ENCODE peak calls at places on chromosomes 16 and 17, in five cellular contexts. Z is thyroid gland; K is naive thymus-derived CD4-positive, alpha-beta T cell; U is cardiac muscle cell; Y is heart left ventricle. J is an unnamed sample. For H3K4me1, the result is how much of the 10 kb centered on the place peaks cover.

GRCh38 chr17:57832711-57833596 is 16.9 kb downstream of the MRPS23 start:
- DNase-seq in Z (peak), K (peak), U (peak), Y (peak), J (peak)

GRCh38 chr16:57345021-57345420 is 13.6 kb upstream of the CCL22 start:
- DNase-seq in Z (no peak), K (no peak), U (no peak), Y (no peak), J (no peak)

GRCh38 chr17:67992541-67993152 is 3.6 kb downstream of the C17orf58 start:
- DNase-seq in Z (no peak), K (no peak), U (no peak), Y (no peak), J (no peak)

GRCh38 chr16:1416521-1416941 is 2.0 kb upstream of the UNKL start:
- DNase-seq in Z (no peak), K (no peak), U (no peak), Y (no peak), J (no peak)

GRCh38 chr17:41792835-41793748 is 6.6 kb upstream of the JUP start:
- DNase-seq in Z (peak), K (no peak), U (peak), Y (peak), J (no peak)

GRCh38 chr17:48013876-48014602 is 23.6 kb downstream of the COPZ2 start:
- DNase-seq in Z (no peak), K (no peak), U (no peak), Y (no peak), J (no peak)

GRCh38 chr17:31398381-31399275 is 7.2 kb downstream of the RAB11FIP4 start:
- DNase-seq in Z (no peak), K (no peak), U (no peak), Y (no peak), J (no peak)

GRCh38 chr17:7837375-7838290 is 3.6 kb downstream of the KDM6B start:
- DNase-seq in Z (no peak), K (no peak), U (peak), Y (no peak), J (no peak)

GRCh38 chr16:87864331-87864989 is 4.8 kb downstream of the SLC7A5 start:
- DNase-seq in Z (no peak), K (no peak), U (no peak), Y (no peak), J (no peak)

GRCh38 chr17:40857535-40857934 is 9.5 kb downstream of the KRT12 start:
- DNase-seq in Z (no peak), K (no peak), U (no peak), Y (no peak), J (no peak)

GRCh38 chr16:26905336-26905735 is 161.4 kb upstream of the C16orf82 start:
- DNase-seq in Z (no peak), K (no peak), U (no peak), Y (no peak), J (no peak)

GRCh38 chr17:80879723-80880649 is 111.7 kb upstream of the CHMP6 start:
- DNase-seq in Z (no peak), K (no peak), U (no peak), Y (no peak), J (peak)

GRCh38 chr17:60640503-60640902 is 37.1 kb upstream of the BCAS3 start:
- DNase-seq in Z (no peak), K (no peak), U (no peak), Y (no peak), J (no peak)

GRCh38 chr17:71361691-71362450 is 758.9 kb upstream of the SOX9 start:
- DNase-seq in Z (no peak), K (no peak), U (no peak), Y (no peak), J (no peak)

DNA sequence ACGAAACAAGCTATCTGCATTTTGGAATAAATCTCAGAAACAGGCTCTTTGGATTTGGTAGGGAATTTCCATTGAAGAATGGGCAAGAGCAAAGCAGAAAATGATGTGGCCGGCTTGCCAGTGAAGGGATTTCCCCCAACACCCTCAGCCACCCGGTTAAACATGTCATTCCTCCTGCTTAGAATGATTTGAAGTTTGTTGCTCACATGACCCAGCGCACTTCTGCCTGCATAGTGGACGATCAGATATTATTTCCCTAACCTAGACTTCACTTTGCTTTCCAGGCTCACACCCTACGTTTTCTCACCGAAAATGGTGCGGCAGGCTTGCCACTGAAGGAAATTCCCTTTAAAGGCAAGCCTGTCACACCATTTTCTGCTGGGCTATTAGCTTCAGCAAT is 170.7 kb downstream of the CDH11 start:
- DNase-seq in Z (no peak), K (no peak), U (no peak), Y (no peak), J (no peak)
- H3K4me3 ChIP-seq in Z (no peak), K (no peak), U (no peak), Y (no peak), J (no peak)

DNA sequence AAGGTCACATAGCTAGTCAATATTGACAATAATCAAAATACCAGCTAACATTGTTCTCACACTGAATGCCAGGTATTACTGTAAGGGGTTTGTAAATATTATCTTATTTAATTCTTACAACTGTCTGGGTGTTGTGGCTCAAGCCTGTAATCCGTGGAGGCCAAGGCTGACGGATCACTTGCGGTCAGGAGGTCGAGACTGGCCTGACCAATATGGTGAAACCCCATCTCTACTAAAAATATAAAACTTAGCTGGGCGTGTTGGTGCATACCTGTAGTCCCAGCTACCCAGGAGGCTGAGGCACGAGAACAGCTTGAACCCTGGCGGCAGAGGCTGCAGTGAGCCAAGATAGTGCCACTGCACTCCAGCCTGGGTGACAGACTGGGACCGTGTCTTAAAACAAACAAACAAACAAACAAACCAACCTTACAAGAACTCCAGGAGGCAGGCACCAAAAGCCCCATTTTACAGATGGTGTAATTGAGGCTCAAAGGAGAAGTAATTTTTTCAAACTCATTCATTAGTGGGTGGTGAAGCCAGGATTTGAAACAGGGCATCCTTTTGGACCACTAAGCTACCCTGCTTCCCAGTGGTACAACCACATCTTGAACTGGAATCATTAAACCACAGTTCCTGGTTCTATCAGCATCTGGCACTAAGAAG is 104.3 kb downstream of the XYLT1 start:
- DNase-seq in Z (no peak), K (no peak), U (no peak), Y (no peak), J (no peak)
- H3K4me1 ChIP-seq in Z (half or more), K (half or more), U (under half), Y (half or more), J (under half)

DNA sequence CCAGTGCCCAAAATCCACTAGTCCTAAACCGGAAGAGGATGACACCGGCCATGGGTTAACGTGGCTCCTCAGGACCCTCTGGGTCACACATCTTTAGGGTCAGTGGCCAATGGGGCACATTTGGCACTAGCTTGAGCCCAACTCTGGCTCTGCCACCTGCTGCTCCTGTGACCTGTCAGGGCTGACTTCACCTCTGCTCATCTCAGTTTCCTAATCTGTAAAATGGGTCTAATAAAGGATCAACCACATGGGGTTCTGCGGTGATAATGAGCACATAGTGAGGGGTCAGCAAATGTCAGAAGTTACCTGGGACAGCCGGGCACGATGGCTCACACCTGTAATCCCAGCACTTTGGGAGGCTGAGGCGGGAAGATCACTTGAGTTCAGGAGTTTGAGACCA is 18.4 kb downstream of the QPRT start:
- DNase-seq in Z (no peak), K (no peak), U (no peak), Y (no peak), J (no peak)
- H3K27ac ChIP-seq in Z (no peak), K (no peak), U (no peak), Y (no peak), J (no peak)

DNA sequence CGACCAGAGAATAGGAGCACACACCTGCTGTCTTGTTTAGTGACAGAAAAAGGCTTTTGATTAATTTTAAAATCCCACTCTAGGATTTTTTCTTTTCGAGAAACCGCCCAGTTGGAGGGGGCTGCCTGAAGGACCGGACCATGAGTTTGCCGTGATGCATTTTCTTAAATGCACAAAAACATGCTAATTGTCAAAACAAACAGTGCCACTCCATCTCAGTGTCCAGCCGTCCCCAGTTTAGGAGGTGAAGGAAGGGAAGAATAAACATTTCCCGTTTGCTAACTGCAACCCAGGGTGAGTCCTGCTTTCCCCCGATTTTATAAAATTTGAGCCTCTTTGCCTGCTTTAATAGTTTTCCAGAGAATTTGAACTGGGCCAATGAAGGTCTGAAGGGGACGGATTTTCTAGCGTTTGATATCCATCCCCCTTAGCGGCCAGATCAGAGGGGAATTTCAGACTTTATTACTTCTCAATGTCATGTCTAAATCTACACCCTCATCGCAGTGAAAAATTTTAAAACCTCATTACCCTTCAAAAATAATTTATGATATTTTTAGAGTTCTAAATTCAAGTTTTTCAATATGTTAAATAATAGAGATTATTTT is 3.3 kb downstream of the FOXC2 start:
- DNase-seq in Z (no peak), K (no peak), U (no peak), Y (no peak), J (no peak)
- H3K4me3 ChIP-seq in Z (no peak), K (no peak), U (peak), Y (peak), J (peak)

GRCh38 chr17:79626156-79626890 is 15.5 kb upstream of the RBFOX3 start:
- DNase-seq in Z (no peak), K (no peak), U (no peak), Y (no peak), J (peak)

GRCh38 chr17:79628861-79629547 is 18.2 kb upstream of the RBFOX3 start:
- DNase-seq in Z (no peak), K (no peak), U (no peak), Y (peak), J (peak)

GRCh38 chr17:79627184-79627765 is 16.4 kb upstream of the RBFOX3 start:
- DNase-seq in Z (no peak), K (no peak), U (no peak), Y (peak), J (peak)

GRCh38 chr17:79629548-79630049 is 18.7 kb upstream of the RBFOX3 start:
- DNase-seq in Z (no peak), K (no peak), U (no peak), Y (no peak), J (peak)

DNA sequence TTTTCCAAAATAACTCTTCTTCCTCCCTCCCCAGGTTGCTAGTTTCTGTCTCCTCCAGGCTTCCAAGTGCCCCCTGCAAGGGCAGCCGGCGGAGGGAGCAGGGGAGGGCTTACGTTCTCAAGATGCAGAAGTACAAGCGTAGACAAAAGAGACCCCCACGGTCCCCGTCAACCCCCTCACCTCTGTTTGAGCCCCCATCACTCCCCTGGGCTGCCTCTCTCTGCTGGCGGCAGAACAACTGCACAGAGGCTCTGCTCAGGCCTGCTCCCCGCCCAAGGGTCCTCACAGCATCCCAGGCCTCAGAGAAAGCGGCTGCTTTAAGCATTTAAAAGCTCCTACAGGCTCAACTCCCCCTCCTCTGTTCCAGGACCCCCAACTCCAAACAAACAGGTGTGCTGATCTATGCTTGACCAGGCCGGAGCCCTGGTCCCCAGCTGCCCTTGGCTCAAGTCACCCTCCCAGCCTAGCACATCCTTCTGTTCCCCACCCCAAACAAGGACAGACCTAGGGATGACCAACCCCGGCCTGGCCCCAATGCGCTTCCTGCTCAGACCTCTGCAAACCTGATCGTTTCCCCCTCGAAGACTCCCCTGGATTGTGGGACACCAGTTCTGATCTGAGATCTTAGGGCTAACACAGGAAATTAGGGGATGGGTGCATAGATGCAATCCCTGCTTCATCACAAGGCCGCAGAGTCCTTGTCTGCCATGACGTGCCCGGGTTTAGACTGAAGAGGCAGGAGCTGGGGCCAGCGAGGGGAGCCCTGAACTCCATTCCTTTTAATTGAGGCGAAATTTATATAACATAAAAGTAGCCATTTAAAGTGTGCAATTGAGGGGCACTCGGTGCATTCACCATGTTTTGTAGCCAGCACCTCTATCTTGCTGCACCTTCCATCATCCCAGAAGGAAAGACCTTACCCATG is 17.2 kb upstream of the RBFOX3 start:
- DNase-seq in Z (no peak), K (no peak), U (no peak), Y (peak), J (peak)
- H3K4me1 ChIP-seq in Z (under half), K (under half), U (under half), Y (under half), J (under half)

GRCh38 chr17:45125509-45125908 is 6.8 kb downstream of the PLCD3 start:
- DNase-seq in Z (no peak), K (no peak), U (no peak), Y (no peak), J (no peak)
- H3K27ac ChIP-seq in Z (no peak), K (no peak), U (no peak), Y (no peak), J (no peak)

GRCh38 chr17:55346658-55347057 is 75.0 kb downstream of the MMD start:
- DNase-seq in Z (no peak), K (no peak), U (no peak), Y (no peak), J (no peak)

GRCh38 chr17:55351027-55351625 is 70.5 kb downstream of the MMD start:
- DNase-seq in Z (no peak), K (no peak), U (no peak), Y (no peak), J (no peak)

GRCh38 chr17:55347341-55347740 is 74.3 kb downstream of the MMD start:
- DNase-seq in Z (no peak), K (no peak), U (no peak), Y (no peak), J (no peak)

GRCh38 chr17:55345132-55345531 is 76.5 kb downstream of the MMD start:
- DNase-seq in Z (no peak), K (no peak), U (no peak), Y (no peak), J (no peak)

GRCh38 chr17:55348749-55349354 is 72.8 kb downstream of the MMD start:
- DNase-seq in Z (peak), K (peak), U (peak), Y (peak), J (no peak)
- H3K4me3 ChIP-seq in Z (no peak), K (no peak), U (no peak), Y (no peak), J (no peak)

DNA sequence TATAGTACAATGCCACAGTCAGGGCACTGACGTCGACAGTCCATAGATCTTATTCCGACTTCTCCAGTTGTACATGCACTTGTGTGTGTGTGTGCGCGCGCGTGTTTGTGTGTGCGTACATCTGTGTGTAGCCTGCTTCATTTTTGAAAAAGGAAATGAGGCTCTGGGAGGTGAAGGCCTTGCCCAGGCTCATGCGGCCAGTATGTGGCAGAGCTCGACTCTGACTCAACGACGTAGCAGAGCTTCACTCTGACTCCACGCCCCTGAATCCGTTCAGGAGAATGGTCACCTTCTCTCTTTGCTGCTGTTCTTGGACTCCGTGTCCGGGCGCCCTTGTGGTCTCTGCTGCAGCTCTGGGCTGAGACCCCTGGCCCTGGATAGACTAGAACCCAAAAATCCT is 81.6 kb upstream of the CIBAR2 start:
- DNase-seq in Z (no peak), K (no peak), U (no peak), Y (no peak), J (no peak)
- H3K4me1 ChIP-seq in Z (under half), K (under half), U (under half), Y (under half), J (under half)

J was measured in aorta.